ENCODE peak calls at places on chromosomes 3 and 15, in nine cellular contexts. Q is endothelial cell; A is GM12878; J is stimulated activated CD4-positive, alpha-beta T cell treated with anti-CD3 and anti-CD28 coated beads, Interleukin-4, amount 100 ng/mL, for 48 hours; E is ovary; N is activated T-helper 2 cell treated with anti-CD3 and anti-CD28 coated beads, Interferon-gamma antibody, Interleukin-2, Interleukin-4, amounts not matched to agents 10 μg/mL and 5 μg/mL and 100 μg/mL, durations not matched to agents 14 hours and 24 hours and 36 hours; D is NCI-H2029; F is left ventricle myocardium inferior; T is uterus. H is an unnamed sample.

GRCh38 chr3:177224406-177224805 is 27.1 kb upstream of the TBL1XR1 start:
- DNase-seq in T (no peak), Q (no peak), E (no peak), N (no peak), J (no peak), D (no peak), F (no peak), A (no peak), H (no peak)

GRCh38 chr15:80179025-80179759 is 26.4 kb downstream of the FAH start:
- DNase-seq in J (no peak), F (no peak), Q (no peak), A (no peak), T (no peak), N (no peak), E (no peak), D (no peak), H (no peak)

GRCh38 chr15:31197497-31198414 is 96.2 kb upstream of the TRPM1 start:
- DNase-seq in A (peak), E (no peak), Q (peak), J (peak), F (peak), N (no peak), T (no peak), D (no peak), H (no peak)

GRCh38 chr3:123686254-123686653 is 101.4 kb upstream of the HACD2 start:
- DNase-seq in F (no peak), N (no peak), D (no peak), E (no peak), J (no peak), T (no peak), Q (no peak), A (no peak), H (no peak)

GRCh38 chr15:27408428-27408827 is 437.4 kb downstream of the GABRG3 start:
- DNase-seq in F (no peak), N (no peak), E (no peak), D (no peak), Q (no peak), A (no peak), J (no peak), T (no peak), H (no peak)

GRCh38 chr15:65110676-65111292 is 4.2 kb downstream of the UBAP1L start:
- DNase-seq in J (no peak), E (no peak), Q (no peak), A (no peak), N (no peak), D (no peak), F (no peak), T (no peak), H (no peak)

GRCh38 chr15:84151205-84151931 is 84.2 kb upstream of the GOLGA6L4 start:
- DNase-seq in A (no peak), Q (no peak), E (no peak), D (no peak), J (no peak), F (no peak), T (peak), N (no peak), H (no peak)

GRCh38 chr3:127077506-127078064 is 94.7 kb downstream of the PLXNA1 start:
- DNase-seq in E (no peak), T (no peak), A (no peak), D (no peak), N (no peak), J (no peak), F (no peak), Q (no peak), H (no peak)

GRCh38 chr15:96333194-96334016 is 2.9 kb downstream of the NR2F2 start:
- DNase-seq in D (no peak), F (no peak), N (no peak), E (peak), A (no peak), J (no peak), T (peak), Q (peak), H (no peak)

GRCh38 chr15:31005660-31006059 is 14.2 kb upstream of the MTMR10 start:
- DNase-seq in N (no peak), F (no peak), E (no peak), A (peak), D (no peak), T (no peak), J (no peak), Q (no peak), H (no peak)

GRCh38 chr15:95097366-95097765 is 866.0 kb downstream of the MCTP2 start:
- DNase-seq in E (no peak), Q (no peak), T (no peak), N (no peak), F (no peak), J (no peak), D (no peak), A (no peak), H (no peak)

H was measured in progenitor cell of endocrine pancreas.